ENCODE peak calls at places on chromosome 4, in seven cellular contexts. X, J, K, V, Z, O and C are unnamed samples.

GRCh38 chr4:182724414-182724813 is 192.8 kb downstream of the DCTD start:
- DNase-seq in V (no peak), X (no peak), O (peak; percentile 6), J (peak; percentile 16), Z (no peak), K (no peak), C (no peak)

GRCh38 chr4:182808673-182809416 is 108.3 kb downstream of the DCTD start:
- DNase-seq in K (no peak), X (no peak), V (no peak), Z (peak; percentile 55), O (no peak), J (peak; percentile 25), C (no peak)

GRCh38 chr4:114272226-114272625 is 292.8 kb upstream of the ARSJ start:
- DNase-seq in Z (no peak), K (no peak), V (no peak), J (peak; percentile 96), X (no peak), O (peak; percentile 10), C (no peak)

GRCh38 chr4:94068712-94069111 is 139.0 kb upstream of the SMARCAD1 start:
- DNase-seq in K (peak; percentile 74), V (no peak), X (no peak), O (peak; percentile 0), Z (no peak), J (no peak), C (no peak)

GRCh38 chr4:101707596-101707995 is 82.9 kb upstream of the BANK1 start:
- DNase-seq in O (no peak), Z (no peak), J (no peak), K (peak; percentile 5), X (no peak), V (no peak), C (no peak)

GRCh38 chr4:24973471-24974251 is 57.1 kb downstream of the LGI2 start:
- DNase-seq in Z (no peak), X (no peak), J (peak; percentile 64), O (no peak), K (no peak), V (no peak), C (no peak)

GRCh38 chr4:6873792-6874461 is 35.7 kb upstream of the TBC1D14 start:
- DNase-seq in V (no peak), Z (peak; percentile 64), J (peak; percentile 72), X (peak; percentile 55), O (peak; percentile 67), K (peak; percentile 81), C (peak; percentile 39)

GRCh38 chr4:167973513-167973912 is 118.8 kb upstream of the ANXA10 start:
- DNase-seq in V (no peak), X (no peak), Z (no peak), J (no peak), O (no peak), K (no peak), C (no peak)

GRCh38 chr4:68927165-68927564 is 24.4 kb downstream of the UGT2A3 start:
- DNase-seq in V (no peak), J (no peak), X (no peak), Z (no peak), O (peak; percentile 80), K (no peak), C (no peak)

GRCh38 chr4:158996669-158997074 is 106.2 kb upstream of the RAPGEF2 start:
- DNase-seq in Z (no peak), K (no peak), O (peak; percentile 91), X (no peak), V (no peak), J (peak; percentile 98), C (no peak)

GRCh38 chr4:74682567-74683359 is 111.6 kb downstream of the BTC start:
- DNase-seq in J (peak; percentile 94), X (no peak), O (peak; percentile 12), Z (no peak), V (no peak), K (peak; percentile 31), C (no peak)

GRCh38 chr4:29075366-29075765 is 1644.8 kb upstream of the PCDH7 start:
- DNase-seq in J (no peak), Z (no peak), K (no peak), V (no peak), O (no peak), X (no peak), C (no peak)
- H3K27ac ChIP-seq in J (no peak overlapping the region), Z (no peak overlapping the region), K (no peak overlapping the region), V (no peak overlapping the region), O (no peak overlapping the region), X (no peak overlapping the region), C (no peak overlapping the region)

GRCh38 chr4:41334182-41334581 is 77.5 kb downstream of the UCHL1 start:
- DNase-seq in Z (no peak), K (no peak), V (no peak), O (no peak), J (no peak), X (no peak), C (no peak)
- H3K27ac ChIP-seq in Z (no peak overlapping the region), K (no peak overlapping the region), V (no peak overlapping the region), O (no peak overlapping the region), J (no peak overlapping the region), X (no peak overlapping the region), C (no peak overlapping the region)

GRCh38 chr4:1040344-1041146 is 29.1 kb downstream of the FGFRL1 start:
- DNase-seq in V (no peak), Z (no peak), J (no peak), X (no peak), K (no peak), O (no peak), C (no peak)

GRCh38 chr4:1041936-1042330 is 30.5 kb downstream of the FGFRL1 start:
- DNase-seq in V (no peak), X (no peak), Z (no peak), O (no peak), K (no peak), J (no peak), C (no peak)

GRCh38 chr4:1041147-1041935 is 29.9 kb downstream of the FGFRL1 start:
- DNase-seq in V (no peak), K (no peak), O (no peak), Z (no peak), X (no peak), J (peak; percentile 82), C (peak; percentile 82)

GRCh38 chr4:1038948-1039492 is 27.6 kb downstream of the FGFRL1 start:
- DNase-seq in V (no peak), K (no peak), O (no peak), J (no peak), X (no peak), Z (no peak), C (no peak)

DNA sequence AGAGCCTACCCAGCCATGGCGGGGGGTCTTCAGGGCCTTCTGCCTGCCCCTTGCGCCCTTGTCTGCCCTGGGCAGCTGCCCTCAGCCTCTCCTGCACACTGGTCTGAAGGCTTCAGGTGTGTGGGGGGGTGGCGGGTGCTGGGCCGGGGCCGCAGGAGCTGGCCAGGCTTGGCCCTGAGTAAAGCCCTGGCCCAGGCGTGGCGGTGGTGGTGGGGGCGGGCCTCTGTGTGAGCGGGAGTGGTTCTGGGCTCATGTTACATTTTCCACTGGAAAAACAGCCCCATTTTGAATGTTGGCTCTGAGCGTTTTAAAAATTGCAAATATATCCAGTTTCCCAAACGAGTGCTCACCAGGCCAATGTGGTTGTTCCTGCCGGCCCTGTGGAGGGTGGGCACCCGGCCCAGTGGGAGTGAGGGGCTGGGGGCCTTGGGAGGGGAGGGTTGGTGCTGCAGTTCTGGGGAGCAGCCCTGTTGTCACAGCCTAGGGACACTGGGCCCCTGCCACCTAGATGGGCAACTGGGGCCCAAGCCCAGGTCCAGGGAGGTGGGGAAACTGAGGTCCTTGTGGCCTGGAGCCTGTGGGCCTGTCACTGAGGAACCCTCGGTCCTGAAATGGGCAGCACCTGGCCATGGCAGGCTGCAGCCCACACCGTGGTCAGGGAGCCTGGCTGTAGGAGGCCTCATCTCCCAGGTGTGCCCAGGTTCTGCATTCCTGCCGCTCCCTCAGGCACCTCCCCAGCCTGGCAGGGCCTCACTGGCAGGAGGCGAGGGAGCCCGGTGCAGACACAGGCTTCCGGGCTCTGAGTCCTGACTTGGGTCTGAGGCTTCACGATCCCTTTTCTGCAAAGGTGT is 28.3 kb downstream of the FGFRL1 start:
- DNase-seq in V (no peak), X (no peak), K (no peak), J (peak; percentile 78), Z (no peak), O (no peak), C (no peak)
- H3K27ac ChIP-seq in V (no peak overlapping the region), X (peak overlapping the region; percentile 68), K (no peak overlapping the region), J (peak overlapping the region; percentile 56), Z (no peak overlapping the region), O (no peak overlapping the region), C (peak overlapping the region; percentile 98)

GRCh38 chr4:138658518-138658917 is 357.1 kb upstream of the NOCT start:
- DNase-seq in V (no peak), X (no peak), O (no peak), Z (no peak), J (no peak), K (peak; percentile 67), C (no peak)
- H3K27ac ChIP-seq in V (no peak overlapping the region), X (no peak overlapping the region), O (no peak overlapping the region), Z (no peak overlapping the region), J (no peak overlapping the region), K (peak overlapping the region; percentile 92), C (no peak overlapping the region)

GRCh38 chr4:85495621-85496020 is 20.7 kb downstream of the ARHGAP24 start:
- DNase-seq in O (peak; percentile 18), J (peak; percentile 33), X (no peak), K (no peak), V (no peak), Z (no peak), C (no peak)
- H3K27ac ChIP-seq in O (peak overlapping the region; percentile 70), J (peak overlapping the region; percentile 78), X (peak overlapping the region; percentile 5), K (no peak overlapping the region), V (no peak overlapping the region), Z (no peak overlapping the region), C (no peak overlapping the region)

GRCh38 chr4:57102050-57102564 is 8.1 kb downstream of the IGFBP7 start:
- DNase-seq in X (peak; percentile 43), K (no peak), O (no peak), Z (no peak), J (peak; percentile 84), V (no peak), C (no peak)

GRCh38 chr4:57103051-57103450 is 7.1 kb downstream of the IGFBP7 start:
- DNase-seq in Z (no peak), J (peak; percentile 43), K (peak; percentile 20), X (no peak), V (no peak), O (no peak), C (no peak)

GRCh38 chr4:57098945-57099344 is 11.2 kb downstream of the IGFBP7 start:
- DNase-seq in K (no peak), X (no peak), V (no peak), Z (no peak), O (no peak), J (peak; percentile 79), C (no peak)

GRCh38 chr4:57099363-57099762 is 10.8 kb downstream of the IGFBP7 start:
- DNase-seq in K (no peak), X (no peak), J (no peak), O (no peak), Z (no peak), V (no peak), C (no peak)

GRCh38 chr4:57100979-57101629 is 9.1 kb downstream of the IGFBP7 start:
- DNase-seq in Z (no peak), V (no peak), X (no peak), O (no peak), K (no peak), J (peak; percentile 40), C (no peak)
- H3K27ac ChIP-seq in Z (no peak overlapping the region), V (no peak overlapping the region), X (peak overlapping the region; percentile 81), O (no peak overlapping the region), K (no peak overlapping the region), J (peak overlapping the region; percentile 71), C (no peak overlapping the region)

GRCh38 chr4:152784490-152785195 is 4.9 kb downstream of the ARFIP1 start:
- DNase-seq in X (no peak), V (no peak), O (peak; percentile 92), J (peak; percentile 84), K (peak; percentile 72), Z (no peak), C (no peak)
- H3K27ac ChIP-seq in X (peak overlapping the region; percentile 51), V (no peak overlapping the region), O (no peak overlapping the region), J (peak overlapping the region; percentile 72), K (no peak overlapping the region), Z (no peak overlapping the region), C (no peak overlapping the region)